ENCODE peak calls at places on chromosome 1, in ten cellular contexts. C is heart left ventricle, X is A549, V is right lobe of liver, K is K562, A is HCT116, U is GM12878, T is esophagus squamous epithelium, R is stomach, F is lower leg skin. L is an unnamed sample.

GRCh38 chr1:115669886-115670285 is 28.1 kb downstream of the VANGL1 start:
- DNase-seq in C (no peak), X (no peak), V (no peak), K (no peak), A (no peak), U (no peak), T (no peak), R (no peak), F (no peak), L (no peak)

GRCh38 chr1:3890389-3891328 is 9.4 kb downstream of the C1orf174 start:
- DNase-seq in C (peak; percentile 54), X (no peak), V (no peak), K (no peak), A (no peak), U (no peak), T (no peak), R (no peak), F (no peak), L (no peak)

GRCh38 chr1:12309783-12310742 is 80.2 kb downstream of the VPS13D start:
- DNase-seq in C (no peak), X (no peak), V (no peak), K (no peak), A (no peak), U (no peak), T (no peak), R (no peak), F (no peak), L (no peak)

GRCh38 chr1:36925251-36925650 is 109.1 kb downstream of the GRIK3 start:
- DNase-seq in C (no peak), X (no peak), V (no peak), K (no peak), A (no peak), U (no peak), T (no peak), R (no peak), F (no peak), L (no peak)

GRCh38 chr1:211420845-211421454 is 71.0 kb downstream of the RD3 start:
- DNase-seq in C (no peak), X (no peak), V (no peak), K (no peak), A (no peak), U (no peak), T (no peak), R (no peak), F (no peak), L (no peak)

GRCh38 chr1:174956086-174956485 is 43.7 kb upstream of the CACYBP start:
- DNase-seq in C (no peak), X (no peak), V (no peak), K (no peak), A (no peak), U (no peak), T (no peak), R (no peak), F (no peak), L (no peak)

GRCh38 chr1:171983584-171983983 is 142.3 kb downstream of the DNM3 start:
- DNase-seq in C (no peak), X (no peak), V (no peak), K (peak; percentile 7), A (peak; percentile 4), U (no peak), T (no peak), R (no peak), F (no peak), L (no peak)

GRCh38 chr1:43879414-43879813 is 54.2 kb upstream of the ARTN start:
- DNase-seq in C (no peak), X (no peak), V (no peak), K (no peak), A (no peak), U (no peak), T (no peak), R (no peak), F (peak; percentile 0), L (peak; percentile 53)

GRCh38 chr1:112388436-112388835 is 7.6 kb upstream of the CTTNBP2NL start:
- DNase-seq in C (no peak), X (no peak), V (no peak), K (no peak), A (no peak), U (no peak), T (no peak), R (no peak), F (no peak), L (no peak)

GRCh38 chr1:112389689-112390088 is 6.3 kb upstream of the CTTNBP2NL start:
- DNase-seq in C (no peak), X (no peak), V (no peak), K (no peak), A (no peak), U (no peak), T (no peak), R (no peak), F (no peak), L (no peak)

GRCh38 chr1:112393634-112393976 is 2.4 kb upstream of the CTTNBP2NL start:
- DNase-seq in C (no peak), X (no peak), V (no peak), K (no peak), A (no peak), U (no peak), T (no peak), R (no peak), F (no peak), L (no peak)

GRCh38 chr1:112391603-112391940 is 4.4 kb upstream of the CTTNBP2NL start:
- DNase-seq in C (no peak), X (no peak), V (no peak), K (no peak), A (no peak), U (no peak), T (no peak), R (no peak), F (no peak), L (no peak)

DNA sequence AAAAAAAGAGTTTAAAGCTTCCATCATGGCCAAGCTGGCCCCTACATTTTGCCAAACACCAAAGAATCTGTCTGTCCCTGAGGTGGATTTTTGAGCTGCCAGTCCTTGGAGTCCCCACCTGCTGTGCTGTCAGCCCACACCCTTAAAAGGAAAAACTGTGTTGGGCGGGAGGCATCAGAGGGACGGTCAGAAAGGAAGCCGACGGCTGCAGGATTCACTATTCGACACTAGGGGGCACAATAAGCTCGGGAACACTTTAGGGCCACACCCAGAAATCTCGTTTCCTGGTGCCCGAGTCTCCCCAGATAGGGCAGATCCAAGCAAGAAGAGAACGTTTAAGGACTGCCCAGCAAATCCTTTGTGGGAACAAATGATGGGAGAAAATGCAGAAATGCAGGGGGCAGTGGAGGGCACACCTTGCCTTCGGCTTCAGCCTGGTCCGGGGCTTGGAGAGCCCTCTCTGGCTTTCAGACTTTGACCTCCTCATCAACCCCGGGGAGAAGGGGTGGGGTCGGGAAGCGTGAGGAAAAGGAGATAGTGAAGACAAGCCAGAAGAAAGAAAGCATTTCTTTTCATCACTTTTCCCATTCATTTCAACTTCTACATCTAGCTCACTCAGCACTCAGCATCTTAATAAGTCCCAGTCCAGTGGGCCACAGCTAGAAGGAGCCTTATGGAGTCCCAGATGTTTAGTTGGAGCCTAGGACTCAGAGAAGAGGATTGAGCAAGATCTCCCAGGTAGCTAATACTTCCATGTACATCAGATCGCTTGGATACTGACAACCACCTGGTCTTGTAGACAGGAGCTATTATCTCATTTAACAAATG is 5.0 kb upstream of the CTTNBP2NL start:
- DNase-seq in C (peak; percentile 86), X (peak; percentile 74), V (peak; percentile 73), K (peak; percentile 94), A (peak; percentile 89), U (peak; percentile 63), T (peak; percentile 28), R (peak; percentile 91), F (peak; percentile 98), L (peak; percentile 59)
- TF ChIP-seq POLR2A in C (no peak), X (no peak), V (no peak), K (no peak), A (no peak), U (no peak), T (no peak), R (no peak), F (no peak), L (no peak)

DNA sequence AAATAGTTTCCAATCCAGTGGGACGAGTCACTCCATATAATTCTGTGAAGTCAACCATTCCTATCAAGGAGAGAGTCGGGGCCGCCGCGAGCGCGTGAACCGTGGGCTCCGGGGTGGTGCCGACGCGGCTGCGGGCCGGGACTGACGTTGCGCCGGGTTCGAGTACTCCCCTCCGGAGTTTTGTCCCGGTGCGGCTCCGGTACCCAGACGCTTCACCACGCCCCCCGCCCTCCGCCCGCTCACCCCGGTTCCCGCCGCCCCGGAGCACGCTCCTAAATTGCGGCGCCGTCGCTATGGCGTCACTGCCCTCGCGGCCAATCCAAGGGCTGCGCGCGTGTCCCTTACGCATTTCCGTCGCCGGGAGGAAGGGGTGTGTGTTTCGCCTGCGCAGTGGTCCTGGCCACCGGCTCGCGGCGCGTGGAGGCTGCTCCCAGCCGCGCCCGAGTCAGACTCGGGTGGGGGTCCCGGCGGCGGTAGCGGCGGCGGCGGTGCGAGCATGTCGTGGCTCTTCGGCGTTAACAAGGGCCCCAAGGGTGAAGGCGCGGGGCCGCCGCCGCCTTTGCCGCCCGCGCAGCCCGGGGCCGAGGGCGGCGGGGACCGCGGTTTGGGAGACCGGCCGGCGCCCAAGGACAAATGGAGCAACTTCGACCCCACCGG is at the start of gene ATAD3B:
- DNase-seq in C (peak; percentile 96), X (no peak), V (peak; percentile 96), K (peak; percentile 99), A (peak; percentile 86), U (peak; percentile 67), T (peak; percentile 52), R (peak; percentile 95), F (peak; percentile 98), L (peak; percentile 80)
- TF ChIP-seq POLR2A in C (no peak), X (no peak), V (peak; percentile 40), K (peak; percentile 80), A (peak; percentile 42), U (peak; percentile 74), T (no peak), R (no peak), F (no peak), L (peak; percentile 65)

DNA sequence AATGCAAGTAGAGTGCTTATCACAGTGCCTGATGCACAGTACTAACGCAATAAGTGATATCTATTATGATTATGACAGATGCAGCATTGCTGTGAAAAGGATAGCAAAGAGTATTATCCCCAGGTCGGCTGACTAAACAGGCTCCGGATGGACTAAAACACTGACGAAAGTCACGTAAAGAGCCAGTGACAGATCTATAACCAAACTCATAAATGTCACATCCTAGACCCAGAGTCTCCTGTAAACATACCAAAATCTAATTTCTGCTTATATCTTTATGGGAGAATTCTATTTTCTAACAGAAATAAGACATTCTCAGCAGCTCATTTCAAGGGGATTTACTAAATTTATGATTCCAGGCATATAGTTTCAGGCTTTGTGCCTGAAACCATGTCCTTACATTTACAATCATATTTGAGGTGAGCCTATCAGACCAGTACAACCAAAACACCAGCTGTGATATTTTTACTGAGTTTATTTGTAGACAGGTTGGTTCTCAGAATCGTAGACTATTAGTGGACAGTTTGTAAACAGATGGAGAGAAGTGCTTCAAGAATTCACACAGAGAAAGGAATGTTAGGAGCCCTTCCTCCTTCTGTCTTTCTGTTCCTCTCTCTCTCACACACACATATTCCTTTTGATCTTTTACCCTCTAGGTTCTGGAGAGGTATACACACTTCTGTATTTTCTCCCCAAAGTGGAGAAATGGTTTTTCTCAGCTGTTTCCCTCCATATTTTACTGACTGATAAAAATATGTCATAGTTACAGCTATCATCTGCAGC is 52.4 kb upstream of the WDR26 start:
- DNase-seq in C (no peak), X (no peak), V (no peak), K (no peak), A (no peak), U (no peak), T (no peak), R (no peak), F (no peak), L (no peak)
- TF ChIP-seq POLR2A in C (no peak), X (no peak), V (no peak), K (no peak), A (no peak), U (no peak), T (no peak), R (no peak), F (no peak), L (no peak)

GRCh38 chr1:244969355-244970235 is 105.3 kb upstream of the HNRNPU start:
- DNase-seq in C (peak; percentile 87), X (no peak), V (peak; percentile 85), K (peak; percentile 68), A (peak; percentile 40), U (no peak), T (peak; percentile 33), R (peak; percentile 72), F (peak; percentile 94), L (peak; percentile 30)
- TF ChIP-seq POLR2A in C (no peak), X (peak; percentile 38), V (peak; percentile 89), K (peak; percentile 79), A (peak; percentile 77), U (peak; percentile 1), T (peak; percentile 48), R (peak; percentile 34), F (no peak), L (peak; percentile 31)